ENCODE peak calls at places on chromosomes 6 and 20, in six cellular contexts. U is spleen, F is upper lobe of left lung, H is left lung, E is MM.1S, S is thyroid gland. M is an unnamed sample.

GRCh38 chr6:57094689-57095088 is 4.7 kb downstream of the ZNF451 start:
- DNase-seq in U (no peak), F (no peak), H (no peak), E (no peak), S (no peak), M (no peak)

GRCh38 chr6:158554611-158555361 is 5.1 kb upstream of the TMEM181 start:
- DNase-seq in U (no peak), F (no peak), H (no peak), E (no peak), S (no peak), M (no peak)

GRCh38 chr6:123415844-123416468 is 220.8 kb downstream of the TRDN start:
- DNase-seq in U (no peak), F (no peak), H (no peak), E (peak), S (peak), M (no peak)

GRCh38 chr6:110181131-110182027 is 1.2 kb downstream of the CDC40 start:
- DNase-seq in U (no peak), F (no peak), H (no peak), E (no peak), S (no peak), M (no peak)

GRCh38 chr20:35953411-35954199 is 697 bp downstream of the SCAND1 start:
- DNase-seq in U (peak), F (peak), H (peak), E (peak), S (peak), M (peak)

GRCh38 chr20:43681991-43682410 is 15.1 kb downstream of the MYBL2 start:
- DNase-seq in U (peak), F (no peak), H (no peak), E (peak), S (no peak), M (no peak)

GRCh38 chr6:134853111-134854055 is 96.5 kb downstream of the ALDH8A1 start:
- DNase-seq in U (no peak), F (no peak), H (no peak), E (no peak), S (no peak), M (no peak)

GRCh38 chr6:56024931-56025330 is 149.5 kb upstream of the BMP5 start:
- DNase-seq in U (no peak), F (no peak), H (no peak), E (no peak), S (no peak), M (no peak)

GRCh38 chr6:136351518-136352106 is 62.0 kb upstream of the BCLAF1 start:
- DNase-seq in U (no peak), F (no peak), H (no peak), E (no peak), S (peak), M (no peak)

GRCh38 chr6:82363368-82364086 is at the start of gene TPBG:
- DNase-seq in U (peak), F (peak), H (peak), E (peak), S (peak), M (peak)

GRCh38 chr6:7139835-7140470 is 32.2 kb downstream of the RREB1 start:
- DNase-seq in U (no peak), F (no peak), H (no peak), E (no peak), S (no peak), M (peak)

GRCh38 chr6:139449611-139450000 is 75.2 kb upstream of the CITED2 start:
- DNase-seq in U (no peak), F (no peak), H (no peak), E (no peak), S (no peak), M (no peak)

GRCh38 chr6:139448094-139448649 is 73.7 kb upstream of the CITED2 start:
- DNase-seq in U (no peak), F (no peak), H (no peak), E (peak), S (no peak), M (no peak)

GRCh38 chr6:139446768-139447167 is 72.3 kb upstream of the CITED2 start:
- DNase-seq in U (no peak), F (no peak), H (no peak), E (no peak), S (no peak), M (no peak)

GRCh38 chr6:139446104-139446715 is 71.8 kb upstream of the CITED2 start:
- DNase-seq in U (no peak), F (no peak), H (no peak), E (no peak), S (no peak), M (no peak)

DNA sequence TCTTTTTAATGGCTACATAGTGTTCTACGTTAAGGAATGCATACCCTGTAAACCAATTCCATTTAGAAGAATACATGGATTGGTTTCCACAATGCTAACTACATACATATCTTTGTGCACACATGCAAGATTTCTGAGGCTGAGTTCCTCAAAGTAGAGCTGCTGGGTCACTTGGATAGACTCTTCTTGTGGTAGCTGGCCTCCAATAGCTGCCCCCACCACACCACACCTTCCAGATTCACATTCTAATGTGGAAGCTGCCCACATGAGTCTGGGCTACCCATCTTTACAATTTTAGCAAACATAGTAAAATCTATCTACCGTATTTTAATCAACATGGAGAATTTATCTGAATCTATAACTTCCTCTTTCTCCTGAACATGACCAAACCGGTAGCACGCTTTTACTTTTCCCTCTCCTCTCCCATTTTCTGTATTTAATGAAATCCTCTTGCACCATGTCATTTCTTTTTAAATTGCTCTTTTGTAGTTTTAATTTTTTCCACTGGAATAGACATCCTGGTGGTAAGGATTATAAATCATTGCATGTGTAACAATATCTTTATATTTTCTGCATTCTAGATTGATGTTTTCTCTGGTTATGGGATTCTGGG is 74.7 kb upstream of the CITED2 start:
- DNase-seq in U (no peak), F (no peak), H (no peak), E (no peak), S (no peak), M (no peak)
- H3K4me3 ChIP-seq in U (no peak), F (no peak), H (no peak), E (no peak), S (no peak), M (no peak)

GRCh38 chr6:52933778-52934177 is 24.3 kb upstream of the GSTA3 start:
- DNase-seq in U (no peak), F (no peak), H (no peak), E (no peak), S (no peak), M (no peak)

GRCh38 chr6:52931351-52931750 is 21.9 kb upstream of the GSTA3 start:
- DNase-seq in U (no peak), F (no peak), H (no peak), E (no peak), S (peak), M (no peak)

GRCh38 chr6:52925042-52925441 is 15.5 kb upstream of the GSTA3 start:
- DNase-seq in U (no peak), F (no peak), H (no peak), E (no peak), S (no peak), M (no peak)

GRCh38 chr6:52925919-52926792 is 16.7 kb upstream of the GSTA3 start:
- DNase-seq in U (no peak), F (no peak), H (no peak), E (no peak), S (no peak), M (no peak)

GRCh38 chr6:52929321-52930164 is 20.0 kb upstream of the GSTA3 start:
- DNase-seq in U (no peak), F (no peak), H (no peak), E (peak), S (no peak), M (peak)
- H3K27ac ChIP-seq in U (no peak), F (peak), H (peak), E (no peak), S (no peak), M (no peak)

GRCh38 chr20:10369723-10370090 is 64.3 kb downstream of the MKKS start:
- DNase-seq in U (no peak), F (no peak), H (no peak), E (no peak), S (peak), M (no peak)

GRCh38 chr20:10371467-10371866 is 62.6 kb downstream of the MKKS start:
- DNase-seq in U (no peak), F (no peak), H (no peak), E (no peak), S (no peak), M (no peak)

GRCh38 chr20:10368702-10369041 is 65.3 kb downstream of the MKKS start:
- DNase-seq in U (no peak), F (no peak), H (no peak), E (no peak), S (no peak), M (no peak)

GRCh38 chr20:10367921-10368701 is 65.9 kb downstream of the MKKS start:
- DNase-seq in U (no peak), F (no peak), H (no peak), E (no peak), S (no peak), M (no peak)

GRCh38 chr20:10370091-10370887 is 63.7 kb downstream of the MKKS start:
- DNase-seq in U (no peak), F (no peak), H (no peak), E (no peak), S (no peak), M (no peak)
- H3K4me3 ChIP-seq in U (no peak), F (no peak), H (no peak), E (no peak), S (no peak), M (no peak)

DNA sequence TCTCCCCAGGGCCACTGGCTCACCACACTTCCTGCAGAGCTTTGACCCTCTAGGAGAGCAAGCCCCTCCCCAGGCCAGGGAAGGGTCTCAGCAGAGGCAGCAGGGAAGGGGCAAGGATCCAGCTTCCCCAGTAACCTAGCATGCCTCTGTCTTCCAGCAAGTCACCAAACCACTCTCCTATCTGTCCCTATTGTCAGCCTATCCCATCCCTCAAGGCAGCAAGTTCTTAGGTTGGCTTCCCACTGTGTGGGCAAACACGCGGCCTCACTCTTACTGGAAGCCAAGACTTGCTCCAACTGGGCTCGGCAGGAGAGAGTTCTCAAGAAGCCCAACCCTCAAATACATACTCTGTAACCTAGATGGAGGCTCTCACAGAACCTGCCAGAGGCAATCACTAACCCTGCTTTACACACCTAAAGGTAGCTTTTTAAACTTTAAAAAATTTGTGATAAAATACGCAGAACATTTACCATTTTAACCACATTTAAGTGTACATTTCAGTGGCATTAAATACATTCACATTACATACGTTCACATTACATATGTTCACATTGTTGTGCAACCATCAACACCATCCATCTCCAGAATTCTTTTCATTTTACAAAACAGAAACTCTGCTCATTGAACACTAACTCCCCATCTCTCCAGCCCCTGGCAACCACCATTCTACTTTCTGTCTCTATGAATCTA is 58.5 kb downstream of the MRPL14 start:
- DNase-seq in U (no peak), F (no peak), H (no peak), E (peak), S (no peak), M (no peak)
- H3K27ac ChIP-seq in U (no peak), F (no peak), H (no peak), E (no peak), S (no peak), M (no peak)

DNA sequence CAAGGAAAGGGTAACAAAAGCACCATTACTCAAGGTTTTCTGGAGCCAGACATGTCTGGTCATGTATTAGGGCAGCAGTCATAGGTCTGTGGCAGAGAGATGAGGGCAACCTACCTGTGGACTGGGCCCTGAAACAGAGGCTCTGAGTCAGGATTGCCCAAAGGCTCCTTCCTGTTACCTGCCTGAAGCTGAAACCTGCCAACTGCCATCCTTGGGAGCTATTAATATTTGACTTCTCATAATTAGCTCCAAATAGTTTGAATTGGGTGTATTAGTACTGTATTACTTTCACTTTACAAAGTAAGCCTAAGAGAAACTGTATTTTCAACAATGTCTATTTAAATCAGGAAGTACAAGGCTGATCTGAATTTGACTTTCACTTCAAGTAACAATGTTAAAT is 72.0 kb upstream of the TBX18 start:
- DNase-seq in U (no peak), F (no peak), H (no peak), E (peak), S (no peak), M (no peak)
- H3K4me3 ChIP-seq in U (no peak), F (no peak), H (no peak), E (no peak), S (no peak), M (no peak)

GRCh38 chr6:168087436-168088160 is 8.6 kb upstream of the FRMD1 start:
- DNase-seq in U (no peak), F (peak), H (peak), E (no peak), S (no peak), M (no peak)
- H3K27ac ChIP-seq in U (no peak), F (no peak), H (no peak), E (no peak), S (no peak), M (no peak)